ENCODE peak calls at places on chromosomes 7 and 10, in six cellular contexts. One of them, this sample, is unnamed.
A peak's percentile ranks its signal among the peaks of the same experiment; 100 is the strongest.

GRCh38 chr7:105269397-105269796 is 119.3 kb downstream of the SRPK2 start:
- DNase-seq in activated naive CD4-positive, alpha-beta T cell: no peak
- DNase-seq in central memory CD4-positive, alpha-beta T cell: peak; percentile 3
- DNase-seq in NCI-H774: no peak
- DNase-seq in activated T-helper 1 cell treated with anti-CD3 and anti-CD28 coated beads, Interleukin-12 subunit alpha, Interleukin-12 subunit beta, Interleukin-2, Interleukin-4 antibody, amounts not matched to agents 30 ng/mL and 10 ng/mL and 1 ng/mL, durations not matched to agents 14 hours and 24 hours and 36 hours: no peak
- DNase-seq in left colon: no peak
- DNase-seq in this sample: no peak

GRCh38 chr7:146216371-146217041 is 99.9 kb downstream of the CNTNAP2 start:
- DNase-seq in central memory CD4-positive, alpha-beta T cell: no peak
- DNase-seq in left colon: no peak
- DNase-seq in activated naive CD4-positive, alpha-beta T cell: no peak
- DNase-seq in NCI-H774: no peak
- DNase-seq in activated T-helper 1 cell treated with anti-CD3 and anti-CD28 coated beads, Interleukin-12 subunit alpha, Interleukin-12 subunit beta, Interleukin-2, Interleukin-4 antibody, amounts not matched to agents 30 ng/mL and 10 ng/mL and 1 ng/mL, durations not matched to agents 14 hours and 24 hours and 36 hours: no peak
- DNase-seq in this sample: no peak

GRCh38 chr7:106243893-106244292 is 40.9 kb downstream of the NAMPT start:
- DNase-seq in activated naive CD4-positive, alpha-beta T cell: no peak
- DNase-seq in left colon: no peak
- DNase-seq in central memory CD4-positive, alpha-beta T cell: no peak
- DNase-seq in NCI-H774: no peak
- DNase-seq in activated T-helper 1 cell treated with anti-CD3 and anti-CD28 coated beads, Interleukin-12 subunit alpha, Interleukin-12 subunit beta, Interleukin-2, Interleukin-4 antibody, amounts not matched to agents 30 ng/mL and 10 ng/mL and 1 ng/mL, durations not matched to agents 14 hours and 24 hours and 36 hours: no peak
- DNase-seq in this sample: no peak

GRCh38 chr10:59073456-59074053 is 102.9 kb upstream of the PHYHIPL start:
- DNase-seq in left colon: no peak
- DNase-seq in activated naive CD4-positive, alpha-beta T cell: no peak
- DNase-seq in activated T-helper 1 cell treated with anti-CD3 and anti-CD28 coated beads, Interleukin-12 subunit alpha, Interleukin-12 subunit beta, Interleukin-2, Interleukin-4 antibody, amounts not matched to agents 30 ng/mL and 10 ng/mL and 1 ng/mL, durations not matched to agents 14 hours and 24 hours and 36 hours: no peak
- DNase-seq in central memory CD4-positive, alpha-beta T cell: no peak
- DNase-seq in NCI-H774: no peak
- DNase-seq in this sample: no peak

GRCh38 chr7:44911911-44912310 is 26.6 kb upstream of the PURB start:
- DNase-seq in NCI-H774: no peak
- DNase-seq in activated naive CD4-positive, alpha-beta T cell: no peak
- DNase-seq in activated T-helper 1 cell treated with anti-CD3 and anti-CD28 coated beads, Interleukin-12 subunit alpha, Interleukin-12 subunit beta, Interleukin-2, Interleukin-4 antibody, amounts not matched to agents 30 ng/mL and 10 ng/mL and 1 ng/mL, durations not matched to agents 14 hours and 24 hours and 36 hours: no peak
- DNase-seq in left colon: no peak
- DNase-seq in central memory CD4-positive, alpha-beta T cell: no peak
- DNase-seq in this sample: no peak

GRCh38 chr10:133230387-133231195 is 574 bp downstream of the UTF1 start:
- DNase-seq in activated naive CD4-positive, alpha-beta T cell: no peak
- DNase-seq in left colon: no peak
- DNase-seq in NCI-H774: no peak
- DNase-seq in central memory CD4-positive, alpha-beta T cell: no peak
- DNase-seq in activated T-helper 1 cell treated with anti-CD3 and anti-CD28 coated beads, Interleukin-12 subunit alpha, Interleukin-12 subunit beta, Interleukin-2, Interleukin-4 antibody, amounts not matched to agents 30 ng/mL and 10 ng/mL and 1 ng/mL, durations not matched to agents 14 hours and 24 hours and 36 hours: no peak
- DNase-seq in this sample: no peak

GRCh38 chr10:78433063-78433717 is 399.5 kb downstream of the RPS24 start:
- DNase-seq in NCI-H774: no peak
- DNase-seq in central memory CD4-positive, alpha-beta T cell: no peak
- DNase-seq in activated T-helper 1 cell treated with anti-CD3 and anti-CD28 coated beads, Interleukin-12 subunit alpha, Interleukin-12 subunit beta, Interleukin-2, Interleukin-4 antibody, amounts not matched to agents 30 ng/mL and 10 ng/mL and 1 ng/mL, durations not matched to agents 14 hours and 24 hours and 36 hours: no peak
- DNase-seq in left colon: no peak
- DNase-seq in activated naive CD4-positive, alpha-beta T cell: no peak
- DNase-seq in this sample: no peak

GRCh38 chr10:49608166-49608758 is 1.8 kb upstream of the SLC18A3 start:
- DNase-seq in activated T-helper 1 cell treated with anti-CD3 and anti-CD28 coated beads, Interleukin-12 subunit alpha, Interleukin-12 subunit beta, Interleukin-2, Interleukin-4 antibody, amounts not matched to agents 30 ng/mL and 10 ng/mL and 1 ng/mL, durations not matched to agents 14 hours and 24 hours and 36 hours: no peak
- DNase-seq in NCI-H774: no peak
- DNase-seq in activated naive CD4-positive, alpha-beta T cell: no peak
- DNase-seq in central memory CD4-positive, alpha-beta T cell: no peak
- DNase-seq in left colon: peak; percentile 14
- DNase-seq in this sample: no peak

GRCh38 chr7:137790828-137791227 is 55.9 kb downstream of the DGKI start:
- DNase-seq in activated naive CD4-positive, alpha-beta T cell: no peak
- DNase-seq in NCI-H774: no peak
- DNase-seq in activated T-helper 1 cell treated with anti-CD3 and anti-CD28 coated beads, Interleukin-12 subunit alpha, Interleukin-12 subunit beta, Interleukin-2, Interleukin-4 antibody, amounts not matched to agents 30 ng/mL and 10 ng/mL and 1 ng/mL, durations not matched to agents 14 hours and 24 hours and 36 hours: no peak
- DNase-seq in left colon: no peak
- DNase-seq in central memory CD4-positive, alpha-beta T cell: no peak
- DNase-seq in this sample: no peak

GRCh38 chr7:89655946-89656345 is 498.3 kb upstream of the STEAP1 start:
- DNase-seq in left colon: no peak
- DNase-seq in central memory CD4-positive, alpha-beta T cell: no peak
- DNase-seq in activated naive CD4-positive, alpha-beta T cell: no peak
- DNase-seq in activated T-helper 1 cell treated with anti-CD3 and anti-CD28 coated beads, Interleukin-12 subunit alpha, Interleukin-12 subunit beta, Interleukin-2, Interleukin-4 antibody, amounts not matched to agents 30 ng/mL and 10 ng/mL and 1 ng/mL, durations not matched to agents 14 hours and 24 hours and 36 hours: no peak
- DNase-seq in NCI-H774: no peak
- DNase-seq in this sample: no peak

GRCh38 chr7:148242271-148242801 is 348.2 kb upstream of the C7orf33 start:
- DNase-seq in activated T-helper 1 cell treated with anti-CD3 and anti-CD28 coated beads, Interleukin-12 subunit alpha, Interleukin-12 subunit beta, Interleukin-2, Interleukin-4 antibody, amounts not matched to agents 30 ng/mL and 10 ng/mL and 1 ng/mL, durations not matched to agents 14 hours and 24 hours and 36 hours: no peak
- DNase-seq in central memory CD4-positive, alpha-beta T cell: no peak
- DNase-seq in NCI-H774: no peak
- DNase-seq in left colon: peak; percentile 27
- DNase-seq in activated naive CD4-positive, alpha-beta T cell: no peak
- DNase-seq in this sample: no peak

GRCh38 chr10:71331736-71332135 is 12.7 kb downstream of the SLC29A3 start:
- DNase-seq in NCI-H774: no peak
- DNase-seq in activated naive CD4-positive, alpha-beta T cell: no peak
- DNase-seq in activated T-helper 1 cell treated with anti-CD3 and anti-CD28 coated beads, Interleukin-12 subunit alpha, Interleukin-12 subunit beta, Interleukin-2, Interleukin-4 antibody, amounts not matched to agents 30 ng/mL and 10 ng/mL and 1 ng/mL, durations not matched to agents 14 hours and 24 hours and 36 hours: no peak
- DNase-seq in left colon: no peak
- DNase-seq in central memory CD4-positive, alpha-beta T cell: no peak
- DNase-seq in this sample: no peak

GRCh38 chr10:25113231-25114035 is 61.4 kb upstream of the GPR158 start:
- DNase-seq in central memory CD4-positive, alpha-beta T cell: no peak
- DNase-seq in left colon: peak; percentile 72
- DNase-seq in NCI-H774: peak; percentile 86
- DNase-seq in activated T-helper 1 cell treated with anti-CD3 and anti-CD28 coated beads, Interleukin-12 subunit alpha, Interleukin-12 subunit beta, Interleukin-2, Interleukin-4 antibody, amounts not matched to agents 30 ng/mL and 10 ng/mL and 1 ng/mL, durations not matched to agents 14 hours and 24 hours and 36 hours: peak; percentile 9
- DNase-seq in activated naive CD4-positive, alpha-beta T cell: no peak
- DNase-seq in this sample: peak; percentile 23

GRCh38 chr10:31490858-31491504 is 172.0 kb downstream of the ZEB1 start:
- DNase-seq in left colon: no peak
- DNase-seq in activated naive CD4-positive, alpha-beta T cell: no peak
- DNase-seq in activated T-helper 1 cell treated with anti-CD3 and anti-CD28 coated beads, Interleukin-12 subunit alpha, Interleukin-12 subunit beta, Interleukin-2, Interleukin-4 antibody, amounts not matched to agents 30 ng/mL and 10 ng/mL and 1 ng/mL, durations not matched to agents 14 hours and 24 hours and 36 hours: no peak
- DNase-seq in central memory CD4-positive, alpha-beta T cell: peak; percentile 9
- DNase-seq in NCI-H774: peak; percentile 18
- DNase-seq in this sample: no peak

GRCh38 chr7:147911224-147911623 is 679.3 kb upstream of the C7orf33 start:
- DNase-seq in central memory CD4-positive, alpha-beta T cell: no peak
- DNase-seq in left colon: no peak
- DNase-seq in NCI-H774: no peak
- DNase-seq in activated T-helper 1 cell treated with anti-CD3 and anti-CD28 coated beads, Interleukin-12 subunit alpha, Interleukin-12 subunit beta, Interleukin-2, Interleukin-4 antibody, amounts not matched to agents 30 ng/mL and 10 ng/mL and 1 ng/mL, durations not matched to agents 14 hours and 24 hours and 36 hours: no peak
- DNase-seq in activated naive CD4-positive, alpha-beta T cell: no peak
- DNase-seq in this sample: no peak

GRCh38 chr7:143975617-143976016 is 21.0 kb downstream of the OR2F1 start:
- DNase-seq in left colon: no peak
- DNase-seq in activated T-helper 1 cell treated with anti-CD3 and anti-CD28 coated beads, Interleukin-12 subunit alpha, Interleukin-12 subunit beta, Interleukin-2, Interleukin-4 antibody, amounts not matched to agents 30 ng/mL and 10 ng/mL and 1 ng/mL, durations not matched to agents 14 hours and 24 hours and 36 hours: no peak
- DNase-seq in NCI-H774: no peak
- DNase-seq in central memory CD4-positive, alpha-beta T cell: no peak
- DNase-seq in activated naive CD4-positive, alpha-beta T cell: no peak
- DNase-seq in this sample: no peak

GRCh38 chr7:46191776-46192175 is 270.7 kb upstream of the IGFBP3 start:
- DNase-seq in activated T-helper 1 cell treated with anti-CD3 and anti-CD28 coated beads, Interleukin-12 subunit alpha, Interleukin-12 subunit beta, Interleukin-2, Interleukin-4 antibody, amounts not matched to agents 30 ng/mL and 10 ng/mL and 1 ng/mL, durations not matched to agents 14 hours and 24 hours and 36 hours: no peak
- DNase-seq in central memory CD4-positive, alpha-beta T cell: no peak
- DNase-seq in activated naive CD4-positive, alpha-beta T cell: no peak
- DNase-seq in left colon: no peak
- DNase-seq in NCI-H774: no peak
- DNase-seq in this sample: no peak

GRCh38 chr7:100693312-100694195 is 496 bp downstream of the GIGYF1 start:
- DNase-seq in activated naive CD4-positive, alpha-beta T cell: no peak
- DNase-seq in activated T-helper 1 cell treated with anti-CD3 and anti-CD28 coated beads, Interleukin-12 subunit alpha, Interleukin-12 subunit beta, Interleukin-2, Interleukin-4 antibody, amounts not matched to agents 30 ng/mL and 10 ng/mL and 1 ng/mL, durations not matched to agents 14 hours and 24 hours and 36 hours: no peak
- DNase-seq in NCI-H774: no peak
- DNase-seq in left colon: no peak
- DNase-seq in central memory CD4-positive, alpha-beta T cell: no peak
- DNase-seq in this sample: no peak

GRCh38 chr7:3332308-3332707 is 31.3 kb downstream of the SDK1 start:
- DNase-seq in activated naive CD4-positive, alpha-beta T cell: no peak
- DNase-seq in central memory CD4-positive, alpha-beta T cell: no peak
- DNase-seq in NCI-H774: no peak
- DNase-seq in left colon: no peak
- DNase-seq in activated T-helper 1 cell treated with anti-CD3 and anti-CD28 coated beads, Interleukin-12 subunit alpha, Interleukin-12 subunit beta, Interleukin-2, Interleukin-4 antibody, amounts not matched to agents 30 ng/mL and 10 ng/mL and 1 ng/mL, durations not matched to agents 14 hours and 24 hours and 36 hours: no peak
- DNase-seq in this sample: no peak

GRCh38 chr7:94584113-94584512 is 71.8 kb downstream of the SGCE start:
- DNase-seq in left colon: no peak
- DNase-seq in NCI-H774: peak; percentile 5
- DNase-seq in activated naive CD4-positive, alpha-beta T cell: no peak
- DNase-seq in activated T-helper 1 cell treated with anti-CD3 and anti-CD28 coated beads, Interleukin-12 subunit alpha, Interleukin-12 subunit beta, Interleukin-2, Interleukin-4 antibody, amounts not matched to agents 30 ng/mL and 10 ng/mL and 1 ng/mL, durations not matched to agents 14 hours and 24 hours and 36 hours: no peak
- DNase-seq in central memory CD4-positive, alpha-beta T cell: no peak
- DNase-seq in this sample: no peak

GRCh38 chr10:50937230-50937907 is 51.9 kb upstream of the A1CF start:
- DNase-seq in left colon: no peak
- DNase-seq in central memory CD4-positive, alpha-beta T cell: no peak
- DNase-seq in activated naive CD4-positive, alpha-beta T cell: no peak
- DNase-seq in NCI-H774: no peak
- DNase-seq in activated T-helper 1 cell treated with anti-CD3 and anti-CD28 coated beads, Interleukin-12 subunit alpha, Interleukin-12 subunit beta, Interleukin-2, Interleukin-4 antibody, amounts not matched to agents 30 ng/mL and 10 ng/mL and 1 ng/mL, durations not matched to agents 14 hours and 24 hours and 36 hours: no peak
- DNase-seq in this sample: no peak

GRCh38 chr10:70805619-70806215 is 10.0 kb upstream of the SGPL1 start:
- DNase-seq in central memory CD4-positive, alpha-beta T cell: no peak
- DNase-seq in left colon: no peak
- DNase-seq in activated T-helper 1 cell treated with anti-CD3 and anti-CD28 coated beads, Interleukin-12 subunit alpha, Interleukin-12 subunit beta, Interleukin-2, Interleukin-4 antibody, amounts not matched to agents 30 ng/mL and 10 ng/mL and 1 ng/mL, durations not matched to agents 14 hours and 24 hours and 36 hours: no peak
- DNase-seq in activated naive CD4-positive, alpha-beta T cell: no peak
- DNase-seq in NCI-H774: no peak
- DNase-seq in this sample: no peak

GRCh38 chr7:140726304-140726703 is 29.8 kb downstream of the NDUFB2 start:
- DNase-seq in central memory CD4-positive, alpha-beta T cell: no peak
- DNase-seq in activated T-helper 1 cell treated with anti-CD3 and anti-CD28 coated beads, Interleukin-12 subunit alpha, Interleukin-12 subunit beta, Interleukin-2, Interleukin-4 antibody, amounts not matched to agents 30 ng/mL and 10 ng/mL and 1 ng/mL, durations not matched to agents 14 hours and 24 hours and 36 hours: no peak
- DNase-seq in NCI-H774: no peak
- DNase-seq in left colon: no peak
- DNase-seq in activated naive CD4-positive, alpha-beta T cell: no peak
- DNase-seq in this sample: no peak

GRCh38 chr10:101062231-101063161 is 707 bp downstream of the KAZALD1 start:
- DNase-seq in central memory CD4-positive, alpha-beta T cell: peak; percentile 37
- DNase-seq in left colon: peak; percentile 73
- DNase-seq in NCI-H774: peak; percentile 23
- DNase-seq in activated T-helper 1 cell treated with anti-CD3 and anti-CD28 coated beads, Interleukin-12 subunit alpha, Interleukin-12 subunit beta, Interleukin-2, Interleukin-4 antibody, amounts not matched to agents 30 ng/mL and 10 ng/mL and 1 ng/mL, durations not matched to agents 14 hours and 24 hours and 36 hours: peak; percentile 34
- DNase-seq in activated naive CD4-positive, alpha-beta T cell: no peak
- DNase-seq in this sample: no peak

GRCh38 chr10:11757452-11757819 is 15.3 kb downstream of the ECHDC3 start:
- DNase-seq in activated T-helper 1 cell treated with anti-CD3 and anti-CD28 coated beads, Interleukin-12 subunit alpha, Interleukin-12 subunit beta, Interleukin-2, Interleukin-4 antibody, amounts not matched to agents 30 ng/mL and 10 ng/mL and 1 ng/mL, durations not matched to agents 14 hours and 24 hours and 36 hours: no peak
- DNase-seq in left colon: peak; percentile 47
- DNase-seq in NCI-H774: peak; percentile 78
- DNase-seq in activated naive CD4-positive, alpha-beta T cell: no peak
- DNase-seq in central memory CD4-positive, alpha-beta T cell: no peak
- DNase-seq in this sample: peak; percentile 4